ENCODE peak calls at places on chromosomes 12 and 14, in six cellular contexts. F is non-pigmented ciliary epithelial cell, B is A549, S is HT1080, I is tibial artery, P is heart right ventricle. Y is an unnamed sample.

GRCh38 chr12:18907154-18907553 is 169.2 kb downstream of the CAPZA3 start:
- DNase-seq in I (no peak), B (no peak), S (no peak), P (no peak), F (no peak), Y (no peak)

GRCh38 chr12:123546281-123546680 is 12.8 kb upstream of the RILPL1 start:
- DNase-seq in S (peak), P (no peak), F (no peak), I (no peak), B (no peak), Y (no peak)

GRCh38 chr12:111359231-111359913 is 9.5 kb downstream of the PHETA1 start:
- DNase-seq in F (no peak), P (no peak), S (no peak), I (peak), B (no peak), Y (no peak)

GRCh38 chr12:69105101-69105613 is 134.2 kb upstream of the CPSF6 start:
- DNase-seq in I (no peak), P (no peak), S (no peak), F (no peak), B (no peak), Y (no peak)

GRCh38 chr12:102691773-102692555 is 211.6 kb upstream of the IGF1 start:
- DNase-seq in B (no peak), F (no peak), S (no peak), P (no peak), I (no peak), Y (no peak)

GRCh38 chr14:94545131-94545841 is 16.0 kb upstream of the SERPINA4 start:
- DNase-seq in B (no peak), S (no peak), P (no peak), I (no peak), F (no peak), Y (no peak)

GRCh38 chr12:90978117-90978770 is 23.3 kb upstream of the CCER1 start:
- DNase-seq in P (peak), B (peak), S (peak), F (peak), I (no peak), Y (no peak)

GRCh38 chr12:21751517-21751916 is 23.0 kb downstream of the KCNJ8 start:
- DNase-seq in F (no peak), I (no peak), S (no peak), P (peak), B (no peak), Y (no peak)

GRCh38 chr14:54329082-54329695 is 67.6 kb upstream of the CDKN3 start:
- DNase-seq in F (peak), B (peak), I (peak), P (peak), S (peak), Y (peak)

GRCh38 chr12:90770861-90771260 is 184.1 kb downstream of the CCER1 start:
- DNase-seq in B (no peak), P (no peak), F (no peak), S (no peak), I (no peak), Y (no peak)

GRCh38 chr14:106308839-106309389 is 782.5 kb downstream of the TMEM121 start:
- DNase-seq in S (peak), I (no peak), P (no peak), F (no peak), B (peak), Y (no peak)

GRCh38 chr12:10098762-10099161 is at the start of gene CLEC1A:
- DNase-seq in S (no peak), I (peak), F (no peak), P (peak), B (no peak), Y (no peak)

GRCh38 chr14:69043007-69043444 is 63.9 kb upstream of the ACTN1 start:
- DNase-seq in I (peak), P (no peak), S (no peak), F (no peak), B (no peak), Y (no peak)

GRCh38 chr12:132102297-132102696 is 41.8 kb downstream of the DDX51 start:
- DNase-seq in F (no peak), B (no peak), I (no peak), P (no peak), S (no peak), Y (no peak)

GRCh38 chr12:127182018-127182417 is 1085.0 kb upstream of the TMEM132C start:
- DNase-seq in F (no peak), B (no peak), S (no peak), I (no peak), P (no peak), Y (no peak)

GRCh38 chr14:96363751-96364336 is 518 bp downstream of the GSKIP start:
- DNase-seq in F (peak), B (peak), S (peak), I (peak), P (peak), Y (no peak)

GRCh38 chr12:49705479-49706267 is 1.5 kb downstream of the FMNL3 start:
- DNase-seq in P (peak), F (no peak), S (peak), I (peak), B (no peak), Y (no peak)

GRCh38 chr14:62156052-62156451 is 393.8 kb downstream of the SNAPC1 start:
- DNase-seq in F (no peak), S (no peak), B (no peak), P (no peak), I (no peak), Y (no peak)

GRCh38 chr12:118103231-118103600 is 595 bp downstream of the VSIG10 start:
- DNase-seq in I (no peak), F (no peak), S (peak), B (peak), P (peak), Y (no peak)

GRCh38 chr12:83985068-83985467 is 927.5 kb downstream of the SLC6A15 start:
- DNase-seq in I (no peak), S (no peak), P (no peak), F (no peak), B (no peak), Y (no peak)

GRCh38 chr12:49037111-49037946 is 18.8 kb upstream of the PRKAG1 start:
- DNase-seq in F (no peak), I (no peak), S (no peak), P (no peak), B (no peak), Y (no peak)

GRCh38 chr12:108634225-108634795 is 616 bp upstream of the SELPLG start:
- DNase-seq in F (no peak), P (no peak), I (no peak), S (no peak), B (peak), Y (no peak)

GRCh38 chr12:1885605-1886245 is 32.7 kb downstream of the CACNA2D4 start:
- DNase-seq in B (no peak), F (no peak), I (no peak), P (no peak), S (no peak), Y (no peak)

GRCh38 chr12:24742378-24742777 is 206.5 kb downstream of the BCAT1 start:
- DNase-seq in I (peak), F (no peak), S (no peak), P (peak), B (no peak), Y (no peak)

GRCh38 chr14:48398675-48399282 is 723.4 kb upstream of the MDGA2 start:
- DNase-seq in I (no peak), P (no peak), B (peak), S (peak), F (peak), Y (peak)

GRCh38 chr12:2338381-2338780 is 285.6 kb downstream of the CACNA1C start:
- DNase-seq in F (no peak), S (no peak), I (no peak), B (no peak), P (no peak), Y (no peak)

GRCh38 chr14:54790092-54790491 is 112.5 kb downstream of the GCH1 start:
- DNase-seq in I (no peak), F (no peak), B (no peak), S (no peak), P (no peak), Y (no peak)

GRCh38 chr12:45049912-45050318 is 984 bp downstream of the DBX2 start:
- DNase-seq in S (no peak), F (no peak), B (no peak), I (no peak), P (no peak), Y (no peak)

GRCh38 chr12:57001448-57001906 is 4.9 kb downstream of the ZBTB39 start:
- DNase-seq in I (peak), F (no peak), S (peak), P (peak), B (peak), Y (peak)

GRCh38 chr12:53453953-53454640 is 2.2 kb downstream of the PCBP2 start:
- DNase-seq in I (no peak), B (no peak), F (no peak), P (no peak), S (no peak), Y (no peak)

GRCh38 chr12:2415568-2415944 is 362.8 kb downstream of the CACNA1C start:
- DNase-seq in B (no peak), P (no peak), F (no peak), S (no peak), I (no peak), Y (no peak)

GRCh38 chr12:49190317-49190716 is 1.4 kb upstream of the TUBA1A start:
- DNase-seq in F (no peak), B (no peak), I (no peak), S (no peak), P (no peak), Y (no peak)

GRCh38 chr12:27732281-27732680 is 21.6 kb downstream of the MRPS35 start:
- DNase-seq in I (no peak), F (no peak), S (no peak), P (no peak), B (peak), Y (peak)

GRCh38 chr12:25364529-25365339 is 114.0 kb upstream of the KRAS start:
- DNase-seq in I (no peak), B (no peak), F (no peak), S (no peak), P (no peak), Y (no peak)

GRCh38 chr14:68677476-68677875 is 115.4 kb downstream of the ZFP36L1 start:
- DNase-seq in I (no peak), P (no peak), S (no peak), B (no peak), F (no peak), Y (no peak)